ENCODE peak calls at places on chromosome X, in seven cellular contexts. F is MM.1S, K is Karpas-422, I is mammary epithelial cell, D is left lung, R is RWPE2, T is fibroblast of lung. N is an unnamed sample.

GRCh38 chrX:49710744-49711319 is 15.0 kb upstream of the PAGE1 start:
- DNase-seq in F (no peak), K (no peak), I (no peak), D (no peak), R (no peak), T (no peak), N (no peak)

GRCh38 chrX:122816288-122816687 is 367.8 kb upstream of the GRIA3 start:
- DNase-seq in F (no peak), K (no peak), I (no peak), D (no peak), R (no peak), T (no peak), N (no peak)

GRCh38 chrX:96791559-96791958 is 92.1 kb upstream of the RPA4 start:
- DNase-seq in F (no peak), K (no peak), I (peak; percentile 5), D (no peak), R (no peak), T (peak; percentile 81), N (no peak)

GRCh38 chrX:31213941-31214340 is 142.1 kb upstream of the FTHL17 start:
- DNase-seq in F (peak; percentile 10), K (peak; percentile 62), I (peak; percentile 32), D (no peak), R (no peak), T (no peak), N (no peak)

GRCh38 chrX:35919536-35920309 is at the start of gene CFAP47:
- DNase-seq in F (peak; percentile 79), K (no peak), I (no peak), D (peak; percentile 36), R (no peak), T (no peak), N (no peak)

GRCh38 chrX:70219938-70220764 is 14.3 kb upstream of the AWAT1 start:
- DNase-seq in F (no peak), K (no peak), I (peak; percentile 63), D (no peak), R (peak; percentile 58), T (peak; percentile 23), N (no peak)

GRCh38 chrX:65811558-65812228 is 144.2 kb downstream of the MSN start:
- DNase-seq in F (no peak), K (no peak), I (no peak), D (no peak), R (no peak), T (no peak), N (no peak)

GRCh38 chrX:135396109-135396508 is 25.6 kb upstream of the SMIM10L2A start:
- DNase-seq in F (no peak), K (no peak), I (peak; percentile 40), D (no peak), R (no peak), T (peak; percentile 3), N (no peak)

GRCh38 chrX:150146271-150146888 is 208.1 kb upstream of the EOLA2 start:
- DNase-seq in F (no peak), K (no peak), I (no peak), D (no peak), R (no peak), T (no peak), N (no peak)

GRCh38 chrX:43121637-43122036 is 343.7 kb upstream of the PPP1R2C start:
- DNase-seq in F (no peak), K (no peak), I (peak; percentile 9), D (no peak), R (no peak), T (no peak), N (no peak)

GRCh38 chrX:16005899-16006298 is 117.5 kb upstream of the GRPR start:
- DNase-seq in F (no peak), K (no peak), I (no peak), D (no peak), R (no peak), T (no peak), N (no peak)

DNA sequence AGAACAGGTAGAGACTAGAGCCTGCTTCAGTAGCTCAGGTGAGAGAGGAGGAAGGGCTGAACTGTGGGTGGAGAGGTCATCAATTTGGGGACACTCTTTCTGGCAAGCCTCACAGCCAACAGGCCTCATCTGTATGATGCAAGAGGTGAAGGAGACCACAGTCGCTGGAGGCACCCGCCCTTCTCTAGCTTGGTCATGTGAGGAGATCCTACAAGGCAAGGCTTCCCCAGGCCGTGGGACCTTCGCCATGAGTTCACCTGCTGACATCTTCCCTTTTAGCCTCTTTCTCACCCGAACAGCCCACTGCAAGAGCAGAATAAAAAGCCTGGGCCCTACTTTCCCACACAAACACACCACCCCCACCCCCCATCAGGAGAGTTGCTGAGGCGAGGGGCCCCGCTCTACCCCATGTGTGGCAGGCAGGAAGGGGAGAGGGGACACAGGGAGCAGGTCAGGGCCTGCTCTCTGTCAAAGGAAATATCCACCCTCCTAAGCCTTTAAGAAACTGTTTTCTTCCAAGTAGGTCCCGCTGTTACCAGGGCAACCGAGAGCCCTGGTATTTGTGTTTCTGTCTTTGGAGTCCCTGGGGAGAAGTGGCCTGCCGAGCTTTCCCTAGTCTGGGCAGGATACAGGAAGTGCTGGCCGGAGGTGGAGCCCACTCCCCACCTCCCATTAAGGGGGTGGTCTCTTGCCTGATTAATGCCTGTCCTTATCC is 8.1 kb downstream of the RTL5 start:
- DNase-seq in F (no peak), K (no peak), I (no peak), D (peak; percentile 58), R (no peak), T (peak; percentile 47), N (no peak)
- H3K4me1 ChIP-seq in F (peaks cover 28% of the 10 kb centered on the region), K (no peaks in the 10 kb centered on the region), I (peaks cover 10% of the 10 kb centered on the region), D (peaks cover 75% of the 10 kb centered on the region), R (peaks cover 3% of the 10 kb centered on the region), T (peaks cover 21% of the 10 kb centered on the region), N (peaks cover 42% of the 10 kb centered on the region)

DNA sequence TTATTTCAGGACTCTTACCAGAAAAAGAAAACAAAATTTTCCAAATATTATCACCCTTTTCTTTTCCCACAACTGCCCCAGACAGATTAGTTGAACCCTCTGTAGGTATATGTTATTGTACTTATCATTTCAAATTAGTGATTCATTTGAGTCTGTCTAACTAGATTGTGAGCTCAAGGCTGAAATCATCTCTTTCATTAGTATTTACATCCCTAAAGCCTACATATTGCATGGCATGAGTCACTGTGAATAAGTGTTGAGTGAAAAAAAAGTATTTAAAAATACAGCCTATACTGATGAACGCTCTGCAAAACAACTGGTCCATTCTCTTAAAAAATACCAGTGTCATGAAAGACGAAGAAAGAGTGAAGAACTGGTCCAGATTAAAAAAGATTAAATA is 3.9 kb downstream of the PAGE3 start:
- DNase-seq in F (no peak), K (no peak), I (no peak), D (no peak), R (no peak), T (no peak), N (no peak)
- H3K9me3 ChIP-seq in F (no peaks in the 10 kb centered on the region), K (no peaks in the 10 kb centered on the region), I (no peaks in the 10 kb centered on the region), D (no peaks in the 10 kb centered on the region), R (no peaks in the 10 kb centered on the region), T (no peaks in the 10 kb centered on the region), N (no peaks in the 10 kb centered on the region)

GRCh38 chrX:10900585-10901289 is 210.4 kb upstream of the HCCS start:
- DNase-seq in F (no peak), K (no peak), I (peak; percentile 51), D (no peak), R (no peak), T (peak; percentile 79), N (no peak)
- H3K27me3 ChIP-seq in F (no peaks in the 10 kb centered on the region), K (no peaks in the 10 kb centered on the region), I (no peaks in the 10 kb centered on the region), D (no peaks in the 10 kb centered on the region), R (no peaks in the 10 kb centered on the region), T (no peaks in the 10 kb centered on the region), N (no peaks in the 10 kb centered on the region)

GRCh38 chrX:45719751-45720501 is 519.2 kb upstream of the DIPK2B start:
- DNase-seq in F (no peak), K (no peak), I (no peak), D (no peak), R (no peak), T (no peak), N (no peak)
- H3K4me1 ChIP-seq in F (peaks cover 6% of the 10 kb centered on the region), K (no peaks in the 10 kb centered on the region), I (peaks cover 22% of the 10 kb centered on the region), D (peaks cover 10% of the 10 kb centered on the region), R (peaks cover 3% of the 10 kb centered on the region), T (peaks cover 4% of the 10 kb centered on the region), N (no peaks in the 10 kb centered on the region)

GRCh38 chrX:105226499-105226898 is 6.0 kb upstream of the TEX13A start:
- DNase-seq in F (no peak), K (no peak), I (no peak), D (no peak), R (no peak), T (no peak), N (no peak)

GRCh38 chrX:105229146-105229545 is 8.7 kb upstream of the TEX13A start:
- DNase-seq in F (no peak), K (no peak), I (no peak), D (no peak), R (no peak), T (no peak), N (no peak)

GRCh38 chrX:105228602-105229001 is 8.1 kb upstream of the TEX13A start:
- DNase-seq in F (no peak), K (no peak), I (no peak), D (no peak), R (no peak), T (no peak), N (no peak)
- H3K9me3 ChIP-seq in F (no peaks in the 10 kb centered on the region), K (no peaks in the 10 kb centered on the region), I (no peaks in the 10 kb centered on the region), D (no peaks in the 10 kb centered on the region), R (no peaks in the 10 kb centered on the region), T (no peaks in the 10 kb centered on the region), N (no peaks in the 10 kb centered on the region)

GRCh38 chrX:18598413-18598812 is 73.5 kb downstream of the RS1 start:
- DNase-seq in F (no peak), K (no peak), I (no peak), D (no peak), R (no peak), T (peak; percentile 30), N (no peak)
- H3K27me3 ChIP-seq in F (no peaks in the 10 kb centered on the region), K (no peaks in the 10 kb centered on the region), I (no peaks in the 10 kb centered on the region), D (no peaks in the 10 kb centered on the region), R (no peaks in the 10 kb centered on the region), T (no peaks in the 10 kb centered on the region), N (no peaks in the 10 kb centered on the region)

DNA sequence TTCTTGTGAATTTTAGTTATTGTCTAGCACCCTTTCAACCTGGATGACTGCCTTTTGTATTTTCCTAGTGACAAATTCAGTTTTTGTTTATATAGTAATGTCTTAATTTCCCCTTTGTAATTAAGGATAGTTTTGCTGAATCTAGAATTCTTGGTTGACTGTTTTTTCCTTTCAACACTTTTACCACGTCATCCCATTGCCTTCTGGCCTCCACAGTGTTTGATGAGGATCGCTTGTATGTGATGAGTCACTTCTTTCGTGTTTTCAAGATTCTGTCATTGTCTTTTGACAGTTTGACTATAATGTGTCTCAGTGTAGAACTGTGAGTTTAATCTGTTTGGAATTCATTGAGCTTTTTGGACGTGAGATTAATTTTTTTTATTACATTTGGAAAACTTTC is 30.1 kb downstream of the KDM6A start:
- DNase-seq in F (no peak), K (no peak), I (peak; percentile 86), D (no peak), R (no peak), T (peak; percentile 85), N (no peak)
- H3K4me1 ChIP-seq in F (peaks cover 19% of the 10 kb centered on the region), K (peaks cover 80% of the 10 kb centered on the region), I (peaks cover 13% of the 10 kb centered on the region), D (peaks cover 29% of the 10 kb centered on the region), R (peaks cover 3% of the 10 kb centered on the region), T (no peaks in the 10 kb centered on the region), N (peaks cover 31% of the 10 kb centered on the region)